ENCODE peak calls at places on chromosome 3, in six cellular contexts. L, M, G, Q, N and H are unnamed samples.

GRCh38 chr3:122299872-122300460 is 25.1 kb upstream of the CSTA start:
- DNase-seq in Q (no peak), M (peak; percentile 51), L (peak; percentile 82), G (peak; percentile 62), N (peak; percentile 29), H (no peak)

GRCh38 chr3:46923559-46924350 is 46.2 kb downstream of the PTH1R start:
- DNase-seq in L (peak; percentile 54), G (peak; percentile 51), Q (peak; percentile 65), M (peak; percentile 79), N (peak; percentile 61), H (peak; percentile 38)

GRCh38 chr3:46970391-46971091 is 6.0 kb downstream of the CCDC12 start:
- DNase-seq in N (no peak), Q (peak; percentile 55), M (no peak), L (no peak), G (no peak), H (no peak)

GRCh38 chr3:187507905-187508304 is 139.7 kb downstream of the RTP4 start:
- DNase-seq in N (no peak), L (no peak), Q (no peak), M (no peak), G (no peak), H (no peak)

GRCh38 chr3:67737911-67738865 is 83.8 kb upstream of the SUCLG2 start:
- DNase-seq in M (no peak), G (no peak), L (no peak), Q (no peak), N (no peak), H (no peak)

GRCh38 chr3:45988804-45989203 is 6.8 kb downstream of the FYCO1 start:
- DNase-seq in Q (peak; percentile 96), G (no peak), L (peak; percentile 88), N (no peak), M (no peak), H (peak; percentile 72)

GRCh38 chr3:102224171-102224570 is 210.6 kb upstream of the ZPLD1 start:
- DNase-seq in N (no peak), M (peak; percentile 54), Q (peak; percentile 39), L (peak; percentile 70), G (no peak), H (peak; percentile 41)

GRCh38 chr3:8223766-8224165 is 277.9 kb upstream of the LMCD1 start:
- DNase-seq in Q (peak; percentile 38), L (no peak), G (no peak), M (no peak), N (no peak), H (peak; percentile 47)

GRCh38 chr3:171459130-171459941 is 869 bp downstream of the TNIK start:
- DNase-seq in M (no peak), Q (peak; percentile 54), N (no peak), G (no peak), L (peak; percentile 48), H (peak; percentile 57)

GRCh38 chr3:50154840-50155490 is at the start of gene SEMA3F:
- DNase-seq in Q (peak; percentile 85), N (peak; percentile 92), L (peak; percentile 85), G (no peak), M (peak; percentile 69), H (peak; percentile 60)

DNA sequence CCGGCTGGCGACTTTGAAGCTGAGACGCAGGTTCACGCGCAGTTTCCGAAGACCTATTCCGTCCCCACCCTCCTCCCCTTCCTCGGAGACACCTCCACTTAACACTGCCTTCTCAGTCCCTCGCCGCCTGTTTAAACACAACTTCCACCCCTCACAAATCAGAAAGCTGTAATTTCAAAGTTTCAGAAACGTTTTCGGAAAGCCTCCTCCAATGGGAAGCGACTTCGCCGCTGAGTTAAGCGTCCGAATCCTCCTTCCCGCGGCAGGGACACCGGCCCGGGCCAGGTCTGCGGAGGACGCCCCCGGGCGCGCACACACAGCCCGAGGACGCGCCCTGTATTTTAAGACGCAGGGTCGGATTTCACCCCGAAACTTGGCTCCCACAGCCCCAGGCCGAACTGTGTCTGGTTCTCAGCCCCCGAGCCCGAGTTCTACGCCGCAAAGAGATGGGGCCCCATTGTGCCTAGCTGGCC is 554 bp upstream of the LRRN1 start:
- DNase-seq in G (no peak), N (no peak), L (no peak), M (no peak), Q (peak; percentile 12), H (peak; percentile 44)
- H2AFZ ChIP-seq in G (peak overlapping the region; percentile 54), N (no peak overlapping the region), L (no peak overlapping the region), M (no peak overlapping the region), Q (no peak overlapping the region), H (no peak overlapping the region)

DNA sequence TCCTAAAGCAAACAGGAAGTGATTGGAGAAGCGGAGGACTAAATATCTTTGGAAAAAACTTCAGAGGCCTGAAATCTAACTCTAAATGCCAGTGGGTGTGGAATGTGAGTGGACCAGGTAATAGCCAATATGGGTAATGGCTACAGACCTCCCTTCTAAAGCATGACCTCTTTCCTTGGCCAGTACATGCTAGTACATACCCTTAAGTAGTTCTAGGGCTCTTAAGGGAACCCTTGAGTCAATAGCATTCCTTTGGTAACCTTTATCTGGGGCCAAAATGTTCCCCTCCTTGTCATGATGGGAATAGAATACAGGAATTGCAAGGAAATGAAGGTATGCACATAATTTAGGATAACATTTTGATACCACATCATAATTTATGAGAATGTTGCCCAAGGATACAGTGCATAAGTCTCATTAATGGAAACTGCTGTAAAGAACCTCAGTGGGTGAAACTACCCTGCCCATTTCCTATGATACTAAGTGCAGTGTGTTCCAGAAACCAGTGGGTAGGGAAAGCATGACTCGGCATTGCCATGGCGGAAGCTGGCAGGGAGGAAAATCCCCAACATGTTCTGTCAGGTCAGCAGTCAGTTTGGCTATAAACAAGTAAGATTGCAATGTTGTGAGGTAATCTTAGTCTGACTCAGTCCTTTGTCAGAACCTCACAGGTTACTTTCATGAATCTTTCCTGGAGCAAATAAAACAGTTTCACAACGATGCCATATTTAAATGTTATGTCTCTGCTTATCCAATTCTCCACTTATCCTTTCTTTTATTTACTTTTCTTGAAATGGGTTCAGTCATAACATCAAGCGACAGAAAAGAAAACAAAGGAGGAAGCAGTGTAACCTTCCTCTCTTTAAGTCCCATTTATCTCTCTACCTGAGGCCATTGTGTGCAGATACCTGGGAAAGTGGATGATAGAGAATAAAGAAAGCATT is 23.5 kb upstream of the RAP2B start:
- DNase-seq in N (no peak), M (no peak), Q (peak; percentile 95), G (no peak), L (peak; percentile 98), H (peak; percentile 90)
- H2AFZ ChIP-seq in N (peak overlapping the region; percentile 71), M (no peak overlapping the region), Q (no peak overlapping the region), G (no peak overlapping the region), L (peak overlapping the region; percentile 25), H (peak overlapping the region; percentile 5)

DNA sequence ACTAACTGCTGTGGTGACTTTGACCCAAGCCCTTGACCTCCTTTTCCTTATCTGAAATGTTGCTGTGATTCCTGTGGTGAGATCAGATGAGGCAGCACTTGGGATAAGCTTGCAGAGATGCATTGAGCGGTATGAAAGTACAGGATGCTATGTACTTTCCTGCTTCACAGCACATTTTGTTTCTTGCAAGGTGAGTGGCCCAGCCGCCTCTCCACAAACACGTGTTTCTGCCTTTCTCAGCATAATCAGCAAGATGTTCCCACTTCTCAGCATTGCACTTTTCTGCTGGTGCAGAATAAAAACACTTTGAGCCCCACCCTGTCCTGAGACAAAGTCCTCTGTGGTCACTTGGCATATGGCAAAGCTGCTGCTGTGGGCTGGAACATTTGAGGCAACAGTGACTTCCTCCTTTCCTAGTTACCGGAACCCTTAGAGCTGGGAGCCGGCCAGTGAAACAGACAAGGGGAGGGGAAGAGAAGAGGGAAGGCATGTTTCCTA is 4.9 kb downstream of the NUDT16 start:
- DNase-seq in G (no peak), N (no peak), Q (no peak), L (no peak), M (no peak), H (no peak)
- H2AFZ ChIP-seq in G (no peak overlapping the region), N (no peak overlapping the region), Q (no peak overlapping the region), L (no peak overlapping the region), M (no peak overlapping the region), H (no peak overlapping the region)

DNA sequence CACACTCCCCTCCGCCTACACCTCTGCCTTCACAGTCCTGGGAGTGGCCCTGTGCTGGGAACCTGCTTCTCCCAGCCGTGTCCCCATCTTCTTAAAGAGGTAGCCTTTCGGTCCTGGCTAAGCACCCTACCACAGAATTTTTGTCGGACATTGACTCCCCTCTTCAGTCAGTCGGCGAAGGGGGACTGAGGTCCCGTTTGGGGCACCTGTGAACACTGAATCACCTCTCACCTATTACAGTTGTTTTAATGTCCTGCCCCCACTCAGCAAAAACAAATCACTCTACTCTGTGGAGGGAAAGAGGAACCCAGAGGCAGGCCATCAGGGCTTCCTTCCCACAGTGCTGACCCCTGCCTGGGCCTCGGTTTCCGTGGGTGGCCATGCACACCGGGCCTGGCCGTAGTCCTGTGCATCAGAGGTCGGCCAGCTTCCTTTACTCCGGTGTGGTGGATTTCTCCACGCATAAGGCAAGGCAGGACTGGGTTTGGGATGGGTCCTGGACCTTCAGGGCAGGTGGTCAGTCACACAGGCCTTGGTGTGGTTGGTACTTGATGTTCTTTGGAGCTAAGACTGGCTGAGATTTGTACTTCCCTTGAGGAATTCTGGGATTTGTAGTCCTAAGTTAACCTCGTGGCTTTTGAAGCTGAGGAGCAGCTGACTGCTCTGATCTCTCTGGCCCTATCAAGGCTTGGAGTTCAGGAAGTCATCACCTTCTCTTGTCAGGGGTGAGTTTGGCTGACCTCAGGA is 743 bp upstream of the FAM131A start:
- DNase-seq in M (peak; percentile 17), Q (peak; percentile 78), L (peak; percentile 48), N (no peak), G (no peak), H (peak; percentile 68)
- H2AFZ ChIP-seq in M (no peak overlapping the region), Q (peak overlapping the region; percentile 8), L (peak overlapping the region; percentile 13), N (peak overlapping the region; percentile 78), G (no peak overlapping the region), H (no peak overlapping the region)